ENCODE peak calls at places on chromosomes 16 and 17, in eight cellular contexts. One of them, this sample, is unnamed.

GRCh38 chr17:75159196-75160031 is 5.1 kb upstream of the JPT1 start:
- DNase-seq in fibroblast of the aortic adventitia: peak; percentile 37
- DNase-seq in lower leg skin: no peak
- DNase-seq in transverse colon: no peak
- DNase-seq in Jurkat, Clone E6-1: no peak
- DNase-seq in psoas muscle: no peak
- DNase-seq in fibroblast of mammary gland: peak; percentile 53
- DNase-seq in brain microvascular endothelial cell: peak; percentile 78
- DNase-seq in this sample: no peak

GRCh38 chr17:69335018-69335417 is 8.1 kb upstream of the ABCA5 start:
- DNase-seq in brain microvascular endothelial cell: no peak
- DNase-seq in fibroblast of the aortic adventitia: peak; percentile 51
- DNase-seq in psoas muscle: no peak
- DNase-seq in fibroblast of mammary gland: peak; percentile 52
- DNase-seq in lower leg skin: no peak
- DNase-seq in Jurkat, Clone E6-1: peak; percentile 35
- DNase-seq in transverse colon: no peak
- DNase-seq in this sample: no peak

GRCh38 chr16:50040028-50040427 is 15.0 kb downstream of the CNEP1R1 start:
- DNase-seq in lower leg skin: no peak
- DNase-seq in psoas muscle: no peak
- DNase-seq in Jurkat, Clone E6-1: no peak
- DNase-seq in fibroblast of the aortic adventitia: no peak
- DNase-seq in fibroblast of mammary gland: no peak
- DNase-seq in transverse colon: no peak
- DNase-seq in brain microvascular endothelial cell: no peak
- DNase-seq in this sample: no peak

GRCh38 chr17:39641883-39642282 is 4.9 kb downstream of the STARD3 start:
- DNase-seq in Jurkat, Clone E6-1: no peak
- DNase-seq in fibroblast of the aortic adventitia: no peak
- DNase-seq in transverse colon: no peak
- DNase-seq in psoas muscle: no peak
- DNase-seq in lower leg skin: no peak
- DNase-seq in brain microvascular endothelial cell: no peak
- DNase-seq in fibroblast of mammary gland: no peak
- DNase-seq in this sample: no peak

GRCh38 chr16:75952124-75952523 is 225.8 kb upstream of the CPHXL start:
- DNase-seq in fibroblast of mammary gland: no peak
- DNase-seq in Jurkat, Clone E6-1: no peak
- DNase-seq in fibroblast of the aortic adventitia: no peak
- DNase-seq in brain microvascular endothelial cell: no peak
- DNase-seq in psoas muscle: no peak
- DNase-seq in transverse colon: no peak
- DNase-seq in lower leg skin: no peak
- DNase-seq in this sample: no peak

GRCh38 chr16:80085606-80086005 is 455.2 kb upstream of the DYNLRB2 start:
- DNase-seq in Jurkat, Clone E6-1: no peak
- DNase-seq in fibroblast of the aortic adventitia: no peak
- DNase-seq in transverse colon: no peak
- DNase-seq in brain microvascular endothelial cell: no peak
- DNase-seq in lower leg skin: no peak
- DNase-seq in psoas muscle: no peak
- DNase-seq in fibroblast of mammary gland: no peak
- DNase-seq in this sample: no peak

GRCh38 chr17:69431835-69432234 is 17.3 kb downstream of the MAP2K6 start:
- DNase-seq in fibroblast of mammary gland: no peak
- DNase-seq in psoas muscle: no peak
- DNase-seq in fibroblast of the aortic adventitia: no peak
- DNase-seq in brain microvascular endothelial cell: no peak
- DNase-seq in lower leg skin: no peak
- DNase-seq in transverse colon: no peak
- DNase-seq in Jurkat, Clone E6-1: no peak
- DNase-seq in this sample: no peak

GRCh38 chr17:36124879-36125824 is 21.5 kb downstream of the CCL4 start:
- DNase-seq in fibroblast of mammary gland: peak; percentile 8
- DNase-seq in psoas muscle: no peak
- DNase-seq in Jurkat, Clone E6-1: no peak
- DNase-seq in fibroblast of the aortic adventitia: no peak
- DNase-seq in transverse colon: no peak
- DNase-seq in brain microvascular endothelial cell: no peak
- DNase-seq in lower leg skin: no peak
- DNase-seq in this sample: no peak

GRCh38 chr16:14106961-14107360 is 35.8 kb downstream of the MRTFB start:
- DNase-seq in lower leg skin: no peak
- DNase-seq in fibroblast of mammary gland: no peak
- DNase-seq in psoas muscle: no peak
- DNase-seq in brain microvascular endothelial cell: no peak
- DNase-seq in transverse colon: no peak
- DNase-seq in Jurkat, Clone E6-1: no peak
- DNase-seq in fibroblast of the aortic adventitia: no peak
- DNase-seq in this sample: no peak

GRCh38 chr16:7270006-7270405 is 62.6 kb upstream of the RBFOX1 start:
- DNase-seq in fibroblast of the aortic adventitia: no peak
- DNase-seq in lower leg skin: no peak
- DNase-seq in Jurkat, Clone E6-1: no peak
- DNase-seq in transverse colon: no peak
- DNase-seq in fibroblast of mammary gland: no peak
- DNase-seq in brain microvascular endothelial cell: no peak
- DNase-seq in psoas muscle: no peak
- DNase-seq in this sample: no peak

GRCh38 chr17:49738456-49739163 is 25.3 kb downstream of the FAM117A start:
- DNase-seq in transverse colon: no peak
- DNase-seq in psoas muscle: peak; percentile 32
- DNase-seq in brain microvascular endothelial cell: no peak
- DNase-seq in lower leg skin: no peak
- DNase-seq in fibroblast of the aortic adventitia: no peak
- DNase-seq in fibroblast of mammary gland: no peak
- DNase-seq in Jurkat, Clone E6-1: no peak
- DNase-seq in this sample: no peak

GRCh38 chr17:44191941-44192496 is 5.2 kb downstream of the TMUB2 start:
- DNase-seq in lower leg skin: no peak
- DNase-seq in Jurkat, Clone E6-1: no peak
- DNase-seq in fibroblast of mammary gland: no peak
- DNase-seq in brain microvascular endothelial cell: no peak
- DNase-seq in transverse colon: peak; percentile 67
- DNase-seq in fibroblast of the aortic adventitia: no peak
- DNase-seq in psoas muscle: no peak
- DNase-seq in this sample: no peak

DNA sequence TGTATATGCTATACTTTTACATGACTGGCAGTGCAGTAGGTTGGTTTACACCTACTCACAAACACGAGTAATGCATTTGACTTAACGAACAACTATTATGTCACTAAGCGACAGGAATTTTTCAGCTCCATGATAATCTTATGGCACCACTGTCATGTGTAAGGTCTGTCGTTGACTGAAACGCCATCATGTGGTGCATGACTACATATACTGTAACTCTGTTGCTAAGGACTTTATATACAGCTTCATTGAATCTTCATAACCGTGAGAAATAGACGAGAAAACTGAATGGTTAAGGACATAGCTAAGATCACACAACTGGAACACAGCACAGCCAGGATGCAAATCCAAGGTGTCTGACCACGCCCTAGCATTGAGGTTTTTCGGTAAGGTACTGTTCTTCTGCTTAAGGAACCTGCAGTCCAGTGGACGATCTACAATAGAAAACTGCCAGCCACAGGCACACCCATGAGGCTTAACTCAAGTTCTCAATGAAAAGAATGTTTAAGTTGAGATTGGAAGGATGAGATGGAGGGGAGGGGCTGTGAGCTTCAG is 3.3 kb downstream of the CFAP20 start:
- DNase-seq in fibroblast of the aortic adventitia: no peak
- DNase-seq in lower leg skin: no peak
- DNase-seq in psoas muscle: no peak
- DNase-seq in fibroblast of mammary gland: no peak
- DNase-seq in brain microvascular endothelial cell: no peak
- DNase-seq in Jurkat, Clone E6-1: no peak
- DNase-seq in transverse colon: no peak
- DNase-seq in this sample: no peak
- H3K4me3 ChIP-seq in fibroblast of the aortic adventitia: peak overlapping the region; percentile 2
- H3K4me3 ChIP-seq in lower leg skin: no peak overlapping the region
- H3K4me3 ChIP-seq in psoas muscle: no peak overlapping the region
- H3K4me3 ChIP-seq in fibroblast of mammary gland: no peak overlapping the region
- H3K4me3 ChIP-seq in brain microvascular endothelial cell: no peak overlapping the region
- H3K4me3 ChIP-seq in Jurkat, Clone E6-1: no peak overlapping the region
- H3K4me3 ChIP-seq in transverse colon: no peak overlapping the region
- H3K4me3 ChIP-seq in this sample: no peak overlapping the region

GRCh38 chr17:80927791-80928216 is 63.8 kb upstream of the CHMP6 start:
- DNase-seq in brain microvascular endothelial cell: peak; percentile 72
- DNase-seq in Jurkat, Clone E6-1: no peak
- DNase-seq in lower leg skin: no peak
- DNase-seq in psoas muscle: no peak
- DNase-seq in transverse colon: no peak
- DNase-seq in fibroblast of mammary gland: no peak
- DNase-seq in fibroblast of the aortic adventitia: no peak
- DNase-seq in this sample: no peak
- H3K4me3 ChIP-seq in brain microvascular endothelial cell: no peak overlapping the region
- H3K4me3 ChIP-seq in Jurkat, Clone E6-1: no peak overlapping the region
- H3K4me3 ChIP-seq in lower leg skin: no peak overlapping the region
- H3K4me3 ChIP-seq in psoas muscle: no peak overlapping the region
- H3K4me3 ChIP-seq in transverse colon: no peak overlapping the region
- H3K4me3 ChIP-seq in fibroblast of mammary gland: no peak overlapping the region
- H3K4me3 ChIP-seq in fibroblast of the aortic adventitia: no peak overlapping the region
- H3K4me3 ChIP-seq in this sample: no peak overlapping the region

GRCh38 chr17:48723555-48724239 is 712 bp downstream of the PRAC2 start:
- DNase-seq in brain microvascular endothelial cell: no peak
- DNase-seq in psoas muscle: no peak
- DNase-seq in transverse colon: peak; percentile 32
- DNase-seq in lower leg skin: no peak
- DNase-seq in Jurkat, Clone E6-1: no peak
- DNase-seq in fibroblast of mammary gland: no peak
- DNase-seq in fibroblast of the aortic adventitia: no peak
- DNase-seq in this sample: no peak
- H3K4me3 ChIP-seq in brain microvascular endothelial cell: no peak overlapping the region
- H3K4me3 ChIP-seq in psoas muscle: peak overlapping the region; percentile 7
- H3K4me3 ChIP-seq in transverse colon: no peak overlapping the region
- H3K4me3 ChIP-seq in lower leg skin: no peak overlapping the region
- H3K4me3 ChIP-seq in Jurkat, Clone E6-1: no peak overlapping the region
- H3K4me3 ChIP-seq in fibroblast of mammary gland: no peak overlapping the region
- H3K4me3 ChIP-seq in fibroblast of the aortic adventitia: no peak overlapping the region
- H3K4me3 ChIP-seq in this sample: no peak overlapping the region

DNA sequence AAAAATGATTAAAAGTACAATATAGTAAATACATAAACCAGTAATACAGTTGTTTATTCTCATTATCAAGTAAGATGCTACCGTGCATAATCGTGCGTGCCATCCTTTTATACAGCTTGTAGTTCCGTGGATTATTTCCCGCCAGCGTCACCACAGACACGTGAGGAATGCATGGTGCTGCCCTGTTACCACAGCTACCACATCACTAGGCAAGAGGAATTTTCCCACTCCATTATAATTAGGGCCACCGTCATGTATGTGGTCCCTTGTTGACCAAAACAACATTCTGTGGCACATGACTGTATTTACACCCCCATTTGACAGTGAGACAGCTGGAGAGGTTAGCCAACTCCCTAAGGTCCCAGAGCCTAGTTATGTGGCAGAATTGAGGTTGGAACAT is 30.5 kb upstream of the LGALS9 start:
- DNase-seq in psoas muscle: no peak
- DNase-seq in Jurkat, Clone E6-1: no peak
- DNase-seq in fibroblast of mammary gland: no peak
- DNase-seq in transverse colon: no peak
- DNase-seq in brain microvascular endothelial cell: no peak
- DNase-seq in fibroblast of the aortic adventitia: no peak
- DNase-seq in lower leg skin: no peak
- DNase-seq in this sample: no peak
- H3K4me3 ChIP-seq in psoas muscle: no peak overlapping the region
- H3K4me3 ChIP-seq in Jurkat, Clone E6-1: no peak overlapping the region
- H3K4me3 ChIP-seq in fibroblast of mammary gland: no peak overlapping the region
- H3K4me3 ChIP-seq in transverse colon: no peak overlapping the region
- H3K4me3 ChIP-seq in brain microvascular endothelial cell: no peak overlapping the region
- H3K4me3 ChIP-seq in fibroblast of the aortic adventitia: no peak overlapping the region
- H3K4me3 ChIP-seq in lower leg skin: no peak overlapping the region
- H3K4me3 ChIP-seq in this sample: no peak overlapping the region

DNA sequence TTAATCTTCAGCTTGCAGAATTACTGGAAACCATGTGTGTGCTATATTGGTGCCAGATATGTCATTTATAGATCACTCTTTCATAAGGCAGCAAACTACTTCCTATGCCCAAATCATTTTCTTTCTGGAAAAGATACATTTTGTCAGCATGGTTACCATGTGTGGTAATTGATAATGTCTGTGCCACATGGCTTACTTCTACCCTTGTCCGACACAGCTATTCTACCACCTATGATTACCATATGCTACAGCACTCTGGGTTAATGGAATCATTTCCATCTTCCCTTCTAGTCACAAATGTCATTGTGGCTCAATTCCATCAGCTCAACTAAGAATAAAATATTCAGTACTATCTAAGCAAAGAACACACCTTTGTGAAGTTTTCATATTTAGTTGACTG is 8.0 kb upstream of the PPM1E start:
- DNase-seq in Jurkat, Clone E6-1: no peak
- DNase-seq in lower leg skin: no peak
- DNase-seq in fibroblast of the aortic adventitia: no peak
- DNase-seq in brain microvascular endothelial cell: no peak
- DNase-seq in fibroblast of mammary gland: no peak
- DNase-seq in psoas muscle: no peak
- DNase-seq in transverse colon: no peak
- DNase-seq in this sample: no peak
- H3K4me3 ChIP-seq in Jurkat, Clone E6-1: no peak overlapping the region
- H3K4me3 ChIP-seq in lower leg skin: no peak overlapping the region
- H3K4me3 ChIP-seq in fibroblast of the aortic adventitia: no peak overlapping the region
- H3K4me3 ChIP-seq in brain microvascular endothelial cell: no peak overlapping the region
- H3K4me3 ChIP-seq in fibroblast of mammary gland: no peak overlapping the region
- H3K4me3 ChIP-seq in psoas muscle: no peak overlapping the region
- H3K4me3 ChIP-seq in transverse colon: no peak overlapping the region
- H3K4me3 ChIP-seq in this sample: no peak overlapping the region

DNA sequence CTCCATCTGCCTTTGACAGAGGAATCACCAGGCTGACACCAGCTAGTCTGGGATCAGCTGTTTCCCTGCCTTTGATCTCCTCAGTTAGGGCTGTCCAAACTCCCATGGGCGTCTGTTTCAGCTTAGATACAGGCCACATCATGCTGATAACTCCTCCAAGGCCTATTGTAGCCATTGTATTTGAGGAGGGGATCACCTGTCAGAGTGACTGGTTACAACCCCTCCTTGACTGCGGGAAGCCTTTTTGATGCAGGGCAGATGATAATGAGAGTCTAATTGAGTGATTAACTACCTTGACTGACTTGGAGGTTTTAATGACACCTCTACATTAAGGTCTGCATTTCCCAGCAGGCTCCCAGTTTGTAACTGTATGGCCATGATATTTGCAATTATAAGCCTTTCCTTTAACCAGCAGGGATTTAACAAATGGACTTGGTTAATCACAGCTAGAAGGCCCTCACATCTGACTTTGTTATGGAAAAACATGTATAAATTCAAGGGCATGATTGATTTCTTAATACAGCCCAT is 863.5 kb downstream of the KCNJ2 start:
- DNase-seq in Jurkat, Clone E6-1: no peak
- DNase-seq in fibroblast of the aortic adventitia: no peak
- DNase-seq in transverse colon: no peak
- DNase-seq in psoas muscle: no peak
- DNase-seq in lower leg skin: no peak
- DNase-seq in brain microvascular endothelial cell: no peak
- DNase-seq in fibroblast of mammary gland: no peak
- DNase-seq in this sample: no peak
- H3K4me3 ChIP-seq in Jurkat, Clone E6-1: no peak overlapping the region
- H3K4me3 ChIP-seq in fibroblast of the aortic adventitia: no peak overlapping the region
- H3K4me3 ChIP-seq in transverse colon: no peak overlapping the region
- H3K4me3 ChIP-seq in psoas muscle: no peak overlapping the region
- H3K4me3 ChIP-seq in lower leg skin: no peak overlapping the region
- H3K4me3 ChIP-seq in brain microvascular endothelial cell: no peak overlapping the region
- H3K4me3 ChIP-seq in fibroblast of mammary gland: no peak overlapping the region
- H3K4me3 ChIP-seq in this sample: no peak overlapping the region